ENCODE peak calls at places on chromosomes 13 and 19, in five cellular contexts. F is bronchial epithelial cell; H is stimulated activated CD4-positive, alpha-beta T cell treated with anti-CD3 and anti-CD28 coated beads, Interleukin-12 subunit alpha, Interleukin-12 subunit beta, amount 100 ng/mL, for 4 hours; R is COR-L47; E is CD8-positive, alpha-beta T cell. Y is an unnamed sample.

GRCh38 chr19:19171821-19172532 is 1.9 kb upstream of the MEF2B start:
- DNase-seq in F (no peak), H (no peak), R (no peak), E (no peak), Y (peak; percentile 79)

GRCh38 chr13:111317571-111318360 is 2.7 kb upstream of the TEX29 start:
- DNase-seq in F (no peak), H (no peak), R (no peak), E (no peak), Y (no peak)

GRCh38 chr19:1855828-1856255 is 7.5 kb downstream of the KLF16 start:
- DNase-seq in F (no peak), H (no peak), R (no peak), E (no peak), Y (no peak)

GRCh38 chr13:44810067-44810840 is 179.0 kb downstream of the NUFIP1 start:
- DNase-seq in F (no peak), H (no peak), R (peak; percentile 77), E (no peak), Y (peak; percentile 25)

GRCh38 chr13:73059460-73060250 is 850 bp downstream of the KLF5 start:
- DNase-seq in F (no peak), H (peak; percentile 38), R (peak; percentile 66), E (peak; percentile 28), Y (no peak)

GRCh38 chr13:37058801-37059135 is 720 bp downstream of the SUPT20H start:
- DNase-seq in F (no peak), H (peak; percentile 15), R (no peak), E (peak; percentile 64), Y (no peak)

GRCh38 chr13:46166221-46166584 is 15.8 kb downstream of the LCP1 start:
- DNase-seq in F (no peak), H (no peak), R (no peak), E (no peak), Y (no peak)

GRCh38 chr13:21015284-21015683 is 46.1 kb downstream of the LATS2 start:
- DNase-seq in F (peak; percentile 64), H (no peak), R (no peak), E (no peak), Y (peak; percentile 64)

GRCh38 chr13:23434431-23434830 is 929 bp upstream of the SACS start:
- DNase-seq in F (no peak), H (no peak), R (no peak), E (no peak), Y (no peak)

GRCh38 chr13:100240109-100240779 is 151.4 kb downstream of the PCCA start:
- DNase-seq in F (no peak), H (no peak), R (no peak), E (no peak), Y (no peak)

GRCh38 chr19:48540110-48540509 is 11.9 kb upstream of the SULT2B1 start:
- DNase-seq in F (no peak), H (no peak), R (peak; percentile 38), E (no peak), Y (no peak)